ENCODE peak calls at places on chromosome 13, in six cellular contexts. J is NCI-H146, E is Caki2, A is hepatic stellate cell, D is pons, H is heart right ventricle. S is an unnamed sample.

GRCh38 chr13:43196171-43196611 is 172.8 kb downstream of the DNAJC15 start:
- DNase-seq in E (no peak), H (peak; percentile 47), D (peak; percentile 42), J (no peak), A (peak; percentile 13), S (no peak)

GRCh38 chr13:114063545-114064515 is 68.6 kb downstream of the RASA3 start:
- DNase-seq in J (no peak), E (no peak), H (peak; percentile 34), A (peak; percentile 67), D (peak; percentile 53), S (no peak)

GRCh38 chr13:53137777-53138176 is 109.2 kb downstream of the OLFM4 start:
- DNase-seq in H (no peak), A (peak; percentile 26), E (no peak), J (no peak), D (no peak), S (no peak)

GRCh38 chr13:48506092-48506701 is 26.7 kb downstream of the RCBTB2 start:
- DNase-seq in H (peak; percentile 21), A (no peak), D (no peak), J (peak; percentile 89), E (no peak), S (no peak)

GRCh38 chr13:32840840-32841713 is 175.1 kb upstream of the KL start:
- DNase-seq in E (no peak), D (no peak), A (no peak), J (no peak), H (peak; percentile 47), S (no peak)

GRCh38 chr13:33508060-33508459 is 222.5 kb upstream of the STARD13 start:
- DNase-seq in J (no peak), H (no peak), E (no peak), A (no peak), D (no peak), S (no peak)

GRCh38 chr13:25819856-25820530 is 231.8 kb downstream of the SHISA2 start:
- DNase-seq in D (peak; percentile 11), H (no peak), A (no peak), E (no peak), J (no peak), S (no peak)

GRCh38 chr13:94674609-94675348 is 37.6 kb downstream of the SOX21 start:
- DNase-seq in A (no peak), J (peak; percentile 86), H (peak; percentile 27), E (peak; percentile 14), D (peak; percentile 70), S (peak; percentile 59)

GRCh38 chr13:35765387-35765786 is 288.9 kb upstream of the MAB21L1 start:
- DNase-seq in H (no peak), E (no peak), A (no peak), J (no peak), D (no peak), S (no peak)